ENCODE peak calls at places on chromosomes 4 and X, in eight cellular contexts. X is stimulated activated CD4-positive, alpha-beta T cell treated with anti-CD3 and anti-CD28 coated beads, Interleukin-15, amount 100 ng/mL, for 1 hour; S is ELR; L is substantia nigra; E is fibroblast of pulmonary artery; Q is activated CD4-positive, alpha-beta T cell treated with anti-CD3 and anti-CD28 coated beads, Interleukin-2, amount 50 U/mL, for 1 hour; J is iris pigment epithelial cell; T is AG10803. D is an unnamed sample.

GRCh38 chrX:50874878-50875277 is 35.7 kb upstream of the BMP15 start:
- DNase-seq in X (no peak), S (no peak), L (no peak), E (no peak), Q (no peak), J (no peak), T (no peak), D (no peak)

GRCh38 chr4:109873791-109874514 is 26.0 kb downstream of the LRIT3 start:
- DNase-seq in X (no peak), S (no peak), L (no peak), E (peak), Q (no peak), J (no peak), T (peak), D (peak)

GRCh38 chr4:8167291-8167690 is 8.7 kb upstream of the ABLIM2 start:
- DNase-seq in X (no peak), S (no peak), L (no peak), E (no peak), Q (no peak), J (no peak), T (no peak), D (no peak)

GRCh38 chr4:161101881-161102280 is 1061.9 kb downstream of the FSTL5 start:
- DNase-seq in X (no peak), S (peak), L (no peak), E (no peak), Q (no peak), J (no peak), T (no peak), D (no peak)

GRCh38 chr4:114226968-114227760 is 247.7 kb upstream of the ARSJ start:
- DNase-seq in X (no peak), S (peak), L (no peak), E (peak), Q (no peak), J (peak), T (peak), D (peak)

GRCh38 chrX:110442631-110443030 is 84.0 kb downstream of the RTL9 start:
- DNase-seq in X (no peak), S (peak), L (no peak), E (peak), Q (no peak), J (peak), T (peak), D (peak)

GRCh38 chr4:8556341-8557150 is 23.6 kb upstream of the GPR78 start:
- DNase-seq in X (no peak), S (peak), L (no peak), E (peak), Q (no peak), J (peak), T (peak), D (no peak)

GRCh38 chr4:189232274-189232673 is 708.4 kb upstream of the FRG1 start:
- DNase-seq in X (no peak), S (no peak), L (no peak), E (no peak), Q (no peak), J (no peak), T (peak), D (no peak)

GRCh38 chrX:9339603-9340569 is 125.0 kb upstream of the TBL1X start:
- DNase-seq in X (no peak), S (no peak), L (no peak), E (no peak), Q (peak), J (no peak), T (no peak), D (peak)

GRCh38 chr4:23909671-23910070 is 19.8 kb upstream of the PPARGC1A start:
- DNase-seq in X (no peak), S (peak), L (no peak), E (no peak), Q (no peak), J (no peak), T (no peak), D (no peak)

GRCh38 chr4:125115941-125116340 is 198.8 kb upstream of the FAT4 start:
- DNase-seq in X (no peak), S (peak), L (no peak), E (peak), Q (no peak), J (peak), T (no peak), D (peak)

GRCh38 chrX:1361275-1361674 is 24.7 kb downstream of the IL3RA start:
- DNase-seq in X (no peak), S (peak), L (no peak), E (no peak), Q (no peak), J (no peak), T (no peak), D (no peak)

GRCh38 chr4:135948797-135949196 is 1583.5 kb downstream of the PCDH18 start:
- DNase-seq in X (no peak), S (no peak), L (no peak), E (no peak), Q (no peak), J (no peak), T (no peak), D (no peak)

GRCh38 chrX:84046403-84046984 is 141.5 kb downstream of the RPS6KA6 start:
- DNase-seq in X (no peak), S (peak), L (no peak), E (peak), Q (no peak), J (peak), T (peak), D (peak)

GRCh38 chr4:54318904-54319303 is 89.8 kb downstream of the PDGFRA start:
- DNase-seq in X (no peak), S (peak), L (no peak), E (peak), Q (no peak), J (peak), T (peak), D (peak)

GRCh38 chr4:80207172-80207583 is 9.9 kb downstream of the PRDM8 start:
- DNase-seq in X (no peak), S (no peak), L (no peak), E (no peak), Q (no peak), J (no peak), T (no peak), D (no peak)

GRCh38 chr4:147054241-147054902 is 108.7 kb upstream of the TTC29 start:
- DNase-seq in X (no peak), S (no peak), L (no peak), E (peak), Q (no peak), J (no peak), T (no peak), D (peak)

GRCh38 chr4:159239534-159239933 is 136.7 kb downstream of the RAPGEF2 start:
- DNase-seq in X (no peak), S (no peak), L (no peak), E (no peak), Q (no peak), J (no peak), T (no peak), D (no peak)

GRCh38 chr4:8336412-8337075 is 67.0 kb downstream of the HTRA3 start:
- DNase-seq in X (no peak), S (peak), L (no peak), E (peak), Q (no peak), J (peak), T (peak), D (no peak)

GRCh38 chrX:109624641-109625311 is at the start of gene KCNE5:
- DNase-seq in X (no peak), S (no peak), L (no peak), E (no peak), Q (no peak), J (no peak), T (no peak), D (no peak)

GRCh38 chrX:79728421-79728820 is 286.1 kb upstream of the TBX22 start:
- DNase-seq in X (no peak), S (no peak), L (no peak), E (no peak), Q (no peak), J (no peak), T (no peak), D (no peak)

GRCh38 chrX:152913915-152914314 is 16.0 kb downstream of the ZNF185 start:
- DNase-seq in X (no peak), S (no peak), L (no peak), E (no peak), Q (no peak), J (no peak), T (no peak), D (no peak)

GRCh38 chr4:43547560-43547959 is 655.0 kb downstream of the GRXCR1 start:
- DNase-seq in X (no peak), S (no peak), L (no peak), E (no peak), Q (no peak), J (no peak), T (no peak), D (no peak)

GRCh38 chr4:169604131-169604900 is 8.1 kb downstream of the NEK1 start:
- DNase-seq in X (no peak), S (peak), L (no peak), E (peak), Q (no peak), J (peak), T (peak), D (peak)

GRCh38 chr4:12041828-12042227 is 613.1 kb upstream of the HS3ST1 start:
- DNase-seq in X (no peak), S (no peak), L (no peak), E (peak), Q (no peak), J (no peak), T (no peak), D (no peak)

GRCh38 chrX:151695583-151695930 is 299 bp downstream of the PRRG3 start:
- DNase-seq in X (no peak), S (no peak), L (no peak), E (no peak), Q (no peak), J (no peak), T (no peak), D (no peak)

GRCh38 chr4:95317124-95317820 is 231.5 kb downstream of the UNC5C start:
- DNase-seq in X (no peak), S (no peak), L (no peak), E (no peak), Q (no peak), J (no peak), T (no peak), D (no peak)

GRCh38 chr4:147198411-147199051 is 252.9 kb upstream of the TTC29 start:
- DNase-seq in X (no peak), S (no peak), L (no peak), E (peak), Q (no peak), J (peak), T (peak), D (peak)

D was measured in fibroblast of the aortic adventitia.